ENCODE peak calls at places on chromosomes 2 and 18, in nine cellular contexts. G is fibroblast of lung, I is right lobe of liver, W is NB4, Q is foreskin fibroblast, A is suprapubic skin, X is upper lobe of right lung, O is lower leg skin, N is AG04450. J is an unnamed sample.

GRCh38 chr2:201109186-201109585 is 6.8 kb upstream of the CFLAR start:
- DNase-seq in G (no peak), I (no peak), W (no peak), Q (no peak), A (no peak), X (no peak), O (no peak), N (no peak), J (no peak)

GRCh38 chr18:77119851-77120491 is 12.6 kb downstream of the MBP start:
- DNase-seq in G (no peak), I (no peak), W (no peak), Q (no peak), A (no peak), X (no peak), O (peak; percentile 56), N (no peak), J (no peak)

GRCh38 chr2:191696001-191696400 is 18.1 kb downstream of the NABP1 start:
- DNase-seq in G (peak; percentile 88), I (peak; percentile 33), W (no peak), Q (peak; percentile 97), A (no peak), X (no peak), O (peak; percentile 85), N (peak; percentile 85), J (peak; percentile 89)

GRCh38 chr2:15984367-15985255 is 44.3 kb downstream of the MYCN start:
- DNase-seq in G (no peak), I (no peak), W (no peak), Q (no peak), A (no peak), X (no peak), O (no peak), N (no peak), J (no peak)

GRCh38 chr18:62877448-62878221 is 162.3 kb downstream of the PHLPP1 start:
- DNase-seq in G (peak; percentile 86), I (no peak), W (no peak), Q (peak; percentile 57), A (no peak), X (no peak), O (no peak), N (no peak), J (peak; percentile 54)

GRCh38 chr2:119739580-119740255 is 20.0 kb upstream of the PTPN4 start:
- DNase-seq in G (no peak), I (no peak), W (peak; percentile 65), Q (no peak), A (no peak), X (no peak), O (no peak), N (no peak), J (no peak)

GRCh38 chr2:154846842-154847241 is 148.3 kb downstream of the KCNJ3 start:
- DNase-seq in G (no peak), I (no peak), W (no peak), Q (no peak), A (no peak), X (no peak), O (no peak), N (no peak), J (no peak)

GRCh38 chr2:240156435-240157146 is 16.1 kb upstream of the OTOS start:
- DNase-seq in G (no peak), I (no peak), W (no peak), Q (no peak), A (no peak), X (peak; percentile 40), O (no peak), N (no peak), J (no peak)

GRCh38 chr2:60552096-60552850 is 1.2 kb downstream of the BCL11A start:
- DNase-seq in G (peak; percentile 27), I (no peak), W (peak; percentile 81), Q (peak; percentile 54), A (no peak), X (peak; percentile 73), O (peak; percentile 87), N (no peak), J (peak; percentile 23)

GRCh38 chr18:23194969-23195957 is 60.0 kb downstream of the CABLES1 start:
- DNase-seq in G (no peak), I (no peak), W (no peak), Q (peak; percentile 41), A (peak; percentile 41), X (no peak), O (no peak), N (no peak), J (no peak)
- H3K4me3 ChIP-seq in G (no peak overlapping the region), I (peak overlapping the region; percentile 25), W (no peak overlapping the region), Q (no peak overlapping the region), A (peak overlapping the region; percentile 16), X (no peak overlapping the region), O (no peak overlapping the region), N (no peak overlapping the region), J (no peak overlapping the region)

GRCh38 chr18:50111398-50111797 is 83.5 kb downstream of the MYO5B start:
- DNase-seq in G (no peak), I (no peak), W (no peak), Q (peak; percentile 17), A (no peak), X (no peak), O (no peak), N (no peak), J (no peak)
- TF ChIP-seq CTCF in G (no peak), I (peak; percentile 14), W (no peak), Q (no peak), A (no peak), X (no peak), O (no peak), N (no peak), J (no peak)

DNA sequence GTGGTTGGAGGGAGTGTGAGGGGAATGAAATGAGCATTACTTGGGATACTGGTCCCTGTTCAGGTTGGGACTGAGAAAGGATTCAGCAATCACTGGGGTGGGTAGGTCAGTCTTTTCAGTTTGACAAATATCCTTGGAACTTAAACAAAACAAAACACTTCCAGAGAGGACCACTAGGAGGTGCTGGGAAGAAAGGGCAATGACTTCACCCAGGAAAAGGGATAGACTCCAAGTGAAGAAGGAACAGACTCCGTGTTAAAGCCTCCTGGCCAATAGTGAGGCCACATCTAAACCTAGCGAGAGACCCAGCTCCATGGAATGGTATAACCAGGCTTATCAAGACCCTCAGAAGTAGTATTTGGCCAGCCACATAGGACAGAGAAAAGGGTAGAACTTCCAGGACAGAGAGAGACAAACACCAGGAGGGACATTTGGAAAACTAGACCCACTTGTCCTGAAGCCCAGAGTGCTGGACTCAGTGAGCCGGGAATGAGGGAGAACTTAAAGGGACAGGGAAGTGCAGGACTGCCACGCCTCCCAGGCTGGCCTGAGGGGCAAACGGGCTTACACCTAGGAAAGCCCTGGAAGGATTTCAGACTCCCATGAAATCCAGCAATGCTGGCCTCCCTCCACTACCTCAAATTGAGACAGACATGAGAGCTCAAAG is 19.6 kb upstream of the KCNG3 start:
- DNase-seq in G (peak; percentile 38), I (no peak), W (peak; percentile 65), Q (peak; percentile 64), A (no peak), X (no peak), O (no peak), N (peak; percentile 20), J (peak; percentile 33)
- H3K4me3 ChIP-seq in G (no peak overlapping the region), I (no peak overlapping the region), W (no peak overlapping the region), Q (no peak overlapping the region), A (no peak overlapping the region), X (no peak overlapping the region), O (no peak overlapping the region), N (no peak overlapping the region), J (no peak overlapping the region)

DNA sequence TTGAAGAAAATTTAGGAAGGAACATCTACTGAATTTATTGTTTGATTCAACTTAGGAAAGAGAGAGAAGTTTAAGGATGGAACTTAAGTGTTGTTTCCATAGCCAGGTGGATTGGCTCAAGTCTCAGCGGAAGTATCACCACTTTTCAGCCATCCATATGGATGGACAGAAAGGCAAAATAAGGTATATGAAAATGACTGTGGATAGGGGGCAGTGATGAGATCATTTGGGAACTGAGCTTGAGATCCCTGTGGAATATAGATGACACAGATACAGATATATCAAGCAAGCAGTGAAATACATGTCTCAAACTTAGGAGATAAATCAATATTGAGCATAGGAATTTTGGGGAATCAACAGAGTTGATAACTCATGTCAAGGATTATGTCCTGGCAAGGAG is 1462.7 kb upstream of the NXPH2 start:
- DNase-seq in G (no peak), I (no peak), W (no peak), Q (peak; percentile 4), A (no peak), X (no peak), O (no peak), N (no peak), J (no peak)
- TF ChIP-seq CTCF in G (no peak), I (no peak), W (no peak), Q (no peak), A (no peak), X (no peak), O (no peak), N (peak; percentile 7), J (no peak)

GRCh38 chr2:44972771-44973535 is 31.5 kb downstream of the SIX3 start:
- DNase-seq in G (no peak), I (no peak), W (no peak), Q (no peak), A (peak; percentile 26), X (no peak), O (peak; percentile 50), N (no peak), J (no peak)
- H3K4me3 ChIP-seq in G (no peak overlapping the region), I (no peak overlapping the region), W (peak overlapping the region; percentile 4), Q (no peak overlapping the region), A (no peak overlapping the region), X (no peak overlapping the region), O (no peak overlapping the region), N (no peak overlapping the region), J (no peak overlapping the region)

GRCh38 chr18:58307441-58307840 is 263.4 kb downstream of the NEDD4L start:
- DNase-seq in G (no peak), I (no peak), W (no peak), Q (peak; percentile 26), A (no peak), X (no peak), O (no peak), N (no peak), J (no peak)
- TF ChIP-seq CTCF in G (no peak), I (no peak), W (no peak), Q (no peak), A (no peak), X (no peak), O (no peak), N (no peak), J (no peak)

GRCh38 chr2:181895788-181896187 is 4.3 kb downstream of the ITPRID2 start:
- DNase-seq in G (no peak), I (no peak), W (no peak), Q (no peak), A (no peak), X (no peak), O (no peak), N (no peak), J (no peak)
- H3K4me3 ChIP-seq in G (peak overlapping the region; percentile 92), I (peak overlapping the region; percentile 26), W (peak overlapping the region; percentile 26), Q (no peak overlapping the region), A (peak overlapping the region; percentile 20), X (peak overlapping the region; percentile 77), O (no peak overlapping the region), N (peak overlapping the region; percentile 89), J (peak overlapping the region; percentile 89)

GRCh38 chr2:29013046-29013780 is 32.1 kb downstream of the TOGARAM2 start:
- DNase-seq in G (no peak), I (no peak), W (peak; percentile 76), Q (no peak), A (no peak), X (no peak), O (no peak), N (no peak), J (peak; percentile 32)
- TF ChIP-seq CTCF in G (peak; percentile 7), I (no peak), W (no peak), Q (no peak), A (no peak), X (no peak), O (no peak), N (no peak), J (no peak)

J was measured in astrocyte of the spinal cord.